ENCODE peak calls at places on chromosomes 13 and 19, in eight cellular contexts. V, Y, I, H, E, Q, G and Z are unnamed samples.

GRCh38 chr19:8208710-8209110 is 460 bp upstream of the CERS4 start:
- DNase-seq in E (no peak), Y (no peak), G (no peak), H (no peak), I (peak; percentile 71), Q (peak; percentile 56), V (no peak), Z (no peak)

GRCh38 chr19:23070353-23070781 is 46.5 kb upstream of the ZNF730 start:
- DNase-seq in Q (no peak), Y (peak; percentile 15), G (peak; percentile 43), E (peak; percentile 28), V (peak; percentile 52), I (no peak), H (peak; percentile 38), Z (peak; percentile 49)

GRCh38 chr13:30846311-30846710 is 59.8 kb upstream of the MEDAG start:
- DNase-seq in H (no peak), G (no peak), V (no peak), I (no peak), E (no peak), Y (peak; percentile 49), Q (no peak), Z (no peak)

GRCh38 chr13:56351041-56351440 is 789.7 kb upstream of the PRR20A start:
- DNase-seq in G (no peak), V (no peak), I (no peak), E (no peak), Q (no peak), H (no peak), Y (no peak), Z (no peak)

GRCh38 chr19:39104104-39104708 is 20.0 kb downstream of the ACP7 start:
- DNase-seq in G (no peak), H (no peak), Y (no peak), I (no peak), V (no peak), Q (no peak), E (no peak), Z (no peak)

GRCh38 chr19:11019824-11020223 is 59.0 kb downstream of the SMARCA4 start:
- DNase-seq in I (peak; percentile 77), H (peak; percentile 19), Y (no peak), V (peak; percentile 44), E (no peak), G (no peak), Q (no peak), Z (no peak)

GRCh38 chr19:50371914-50372475 is 4.3 kb upstream of the NR1H2 start:
- DNase-seq in G (no peak), I (no peak), E (no peak), H (no peak), Q (no peak), V (no peak), Y (no peak), Z (peak; percentile 74)

GRCh38 chr13:72246396-72246795 is 379.4 kb upstream of the DACH1 start:
- DNase-seq in V (no peak), E (no peak), Q (no peak), Y (no peak), I (no peak), G (no peak), H (no peak), Z (no peak)

GRCh38 chr19:45716314-45717130 is 14.2 kb downstream of the FBXO46 start:
- DNase-seq in I (no peak), Q (peak; percentile 35), H (peak; percentile 60), G (no peak), E (peak; percentile 63), Y (no peak), V (peak; percentile 22), Z (no peak)

GRCh38 chr19:46766569-46767317 is 20.5 kb upstream of the STRN4 start:
- DNase-seq in V (no peak), Q (no peak), G (no peak), I (peak; percentile 70), E (no peak), Y (no peak), H (peak; percentile 61), Z (no peak)

GRCh38 chr13:90808838-90809237 is 538.6 kb upstream of the MIR17HG start:
- DNase-seq in Q (no peak), H (no peak), G (no peak), Y (no peak), V (no peak), I (no peak), E (no peak), Z (no peak)

GRCh38 chr19:18460900-18461299 is 23.0 kb upstream of the ISYNA1 start:
- DNase-seq in V (no peak), Q (no peak), H (no peak), E (no peak), G (no peak), Y (no peak), I (no peak), Z (no peak)

GRCh38 chr19:8050274-8051096 is 2.1 kb upstream of the CCL25 start:
- DNase-seq in V (peak; percentile 53), E (peak; percentile 55), H (peak; percentile 77), Y (peak; percentile 55), I (peak; percentile 92), Q (peak; percentile 79), G (peak; percentile 89), Z (peak; percentile 93)

GRCh38 chr19:41995959-41996797 is 2.1 kb upstream of the ATP1A3 start:
- DNase-seq in G (no peak), V (no peak), E (no peak), Q (no peak), H (no peak), I (no peak), Y (no peak), Z (no peak)

GRCh38 chr19:55279376-55279772 is 536 bp downstream of the HSPBP1 start:
- DNase-seq in I (no peak), Q (no peak), H (no peak), E (no peak), Y (no peak), V (no peak), G (no peak), Z (no peak)

GRCh38 chr13:95552539-95553270 is at the start of gene CLDN10:
- DNase-seq in I (peak; percentile 58), Y (no peak), E (no peak), V (no peak), H (peak; percentile 85), G (no peak), Q (no peak), Z (peak; percentile 22)

GRCh38 chr13:67614013-67614412 is 383.9 kb upstream of the PCDH9 start:
- DNase-seq in I (no peak), G (no peak), E (no peak), Q (no peak), Y (no peak), V (no peak), H (no peak), Z (no peak)

GRCh38 chr19:45528744-45529453 is 21.6 kb downstream of the VASP start:
- DNase-seq in G (no peak), H (peak; percentile 74), Q (no peak), I (no peak), E (peak; percentile 58), Y (no peak), V (no peak), Z (no peak)

GRCh38 chr13:94590744-94591143 is 5.2 kb downstream of the TGDS start:
- DNase-seq in H (no peak), G (no peak), I (no peak), Y (no peak), Q (no peak), V (no peak), E (no peak), Z (no peak)

GRCh38 chr13:104832265-104832664 is 1703.2 kb downstream of the EFNB2 start:
- DNase-seq in I (no peak), Q (no peak), V (no peak), H (no peak), Y (no peak), E (no peak), G (no peak), Z (no peak)

GRCh38 chr19:31141301-31141700 is 207.9 kb downstream of the TSHZ3 start:
- DNase-seq in E (no peak), H (no peak), V (no peak), Y (no peak), G (no peak), I (no peak), Q (no peak), Z (no peak)
- TF ChIP-seq POLR2A in E (no peak), H (no peak), V (no peak), Y (no peak), G (no peak), I (no peak), Q (no peak), Z (no peak)

DNA sequence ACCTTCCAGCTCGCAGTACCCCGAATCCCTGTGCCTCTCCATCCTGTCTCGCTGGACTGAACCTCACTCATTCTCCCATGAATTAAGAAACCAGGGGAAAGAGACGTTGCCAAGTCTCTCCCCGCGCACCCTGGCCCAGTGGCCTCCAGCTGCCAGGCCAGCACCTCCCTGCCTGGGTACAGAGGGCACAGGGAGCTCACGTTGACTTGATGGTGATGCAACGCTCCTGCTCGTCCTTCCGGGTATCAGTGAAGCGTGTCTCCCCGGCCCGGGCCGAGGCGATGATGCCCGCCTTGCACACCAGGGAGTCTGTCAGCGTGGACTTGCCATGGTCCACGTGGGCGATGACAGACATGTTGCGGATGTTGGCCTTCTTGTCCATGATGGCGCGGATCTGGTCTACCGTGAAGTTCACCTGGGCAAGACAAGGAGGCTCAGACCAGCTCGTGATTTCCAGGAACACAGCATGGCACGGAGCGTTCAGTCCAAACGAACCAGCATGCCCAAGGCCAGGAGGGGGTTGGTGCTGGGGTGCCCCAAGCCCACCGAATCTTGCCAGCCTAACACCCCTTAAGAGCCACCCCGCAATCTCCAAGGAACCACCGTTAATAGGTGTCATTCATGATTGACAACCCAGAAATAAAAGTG is 1.2 kb downstream of the EEF2 start:
- DNase-seq in Y (peak; percentile 47), E (peak; percentile 47), H (no peak), Q (no peak), V (no peak), G (peak; percentile 42), I (no peak), Z (no peak)
- TF ChIP-seq POLR2A in Y (no peak), E (no peak), H (no peak), Q (no peak), V (no peak), G (peak; percentile 19), I (no peak), Z (no peak)

DNA sequence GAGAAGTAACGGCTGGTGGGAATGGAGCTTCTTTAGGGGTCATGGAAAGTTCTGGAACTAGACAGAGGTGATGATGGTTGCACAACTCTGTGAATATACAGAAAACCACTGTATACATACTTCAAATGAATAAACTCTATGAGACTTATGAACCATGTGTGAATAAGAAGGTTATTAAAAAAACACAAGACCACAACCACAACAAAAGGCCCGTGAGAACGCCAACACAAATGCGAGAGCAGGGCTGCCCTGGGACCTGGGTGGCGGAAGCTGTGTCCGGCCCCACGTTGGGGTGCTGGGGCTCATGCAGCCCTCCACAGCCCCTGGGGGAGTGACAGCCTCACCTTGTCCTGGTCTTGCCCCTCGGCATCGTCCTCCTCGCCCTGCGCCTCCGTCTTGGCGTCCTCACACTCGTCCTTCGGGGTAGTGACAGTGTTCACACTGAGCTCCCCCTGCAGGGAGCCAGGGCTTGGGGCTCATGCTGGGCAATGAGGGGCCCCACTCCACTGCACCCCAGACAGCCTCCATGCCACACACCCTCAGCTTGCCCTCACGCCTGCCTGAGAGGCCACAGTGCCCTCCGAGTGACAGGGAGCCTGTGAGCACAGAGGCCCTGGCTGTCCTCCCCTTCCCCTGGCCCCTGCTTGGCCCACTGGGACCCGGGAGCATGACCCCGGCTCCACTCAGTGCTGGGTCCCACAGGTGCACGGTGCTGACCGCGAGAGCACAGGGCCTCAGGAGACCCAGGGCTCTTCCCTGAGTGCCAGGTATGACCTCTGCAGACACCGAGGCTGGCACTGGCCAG is 16.0 kb downstream of the IZUMO4 start:
- DNase-seq in G (no peak), E (no peak), I (no peak), H (no peak), V (no peak), Q (no peak), Y (no peak), Z (no peak)
- TF ChIP-seq POLR2A in G (no peak), E (no peak), I (no peak), H (no peak), V (no peak), Q (no peak), Y (no peak), Z (no peak)

GRCh38 chr19:34362679-34363069 is 2.3 kb upstream of the GPI start:
- DNase-seq in H (no peak), G (no peak), Q (no peak), Y (no peak), V (no peak), E (no peak), I (no peak), Z (no peak)
- TF ChIP-seq POLR2A in H (no peak), G (no peak), Q (no peak), Y (no peak), V (no peak), E (no peak), I (no peak), Z (no peak)